ENCODE peak calls at places on chromosomes 1 and 21, in nine cellular contexts. One of them, this sample, is unnamed.

GRCh38 chr1:97906567-97907228 is 14.1 kb downstream of the DPYD start:
- ATAC-seq in T-helper 17 cell: no peak
- ATAC-seq in mucosa of descending colon: peak
- ATAC-seq in right cardiac atrium: peak
- ATAC-seq in left lung: peak
- ATAC-seq in effector memory CD8-positive, alpha-beta T cell: no peak
- ATAC-seq in SK-N-SH treated with all-trans-retinoic acid at 6 μM for 48 hours: peak
- ATAC-seq in activated B cell treated with CpG ODN at 0.5 μM for 24 hours: no peak
- ATAC-seq in lower lobe of right lung: peak
- ATAC-seq in this sample: no peak

GRCh38 chr21:31991356-31992331 is 118.8 kb downstream of the HUNK start:
- ATAC-seq in T-helper 17 cell: no peak
- ATAC-seq in mucosa of descending colon: no peak
- ATAC-seq in right cardiac atrium: no peak
- ATAC-seq in left lung: no peak
- ATAC-seq in effector memory CD8-positive, alpha-beta T cell: no peak
- ATAC-seq in SK-N-SH treated with all-trans-retinoic acid at 6 μM for 48 hours: no peak
- ATAC-seq in activated B cell treated with CpG ODN at 0.5 μM for 24 hours: no peak
- ATAC-seq in lower lobe of right lung: no peak
- ATAC-seq in this sample: no peak

GRCh38 chr1:204520834-204521709 is 4.9 kb downstream of the MDM4 start:
- ATAC-seq in T-helper 17 cell: peak
- ATAC-seq in mucosa of descending colon: peak
- ATAC-seq in right cardiac atrium: no peak
- ATAC-seq in left lung: no peak
- ATAC-seq in effector memory CD8-positive, alpha-beta T cell: peak
- ATAC-seq in SK-N-SH treated with all-trans-retinoic acid at 6 μM for 48 hours: no peak
- ATAC-seq in activated B cell treated with CpG ODN at 0.5 μM for 24 hours: peak
- ATAC-seq in lower lobe of right lung: no peak
- ATAC-seq in this sample: peak

GRCh38 chr1:86137458-86137857 is 19.1 kb downstream of the COL24A1 start:
- ATAC-seq in T-helper 17 cell: no peak
- ATAC-seq in mucosa of descending colon: no peak
- ATAC-seq in right cardiac atrium: no peak
- ATAC-seq in left lung: peak
- ATAC-seq in effector memory CD8-positive, alpha-beta T cell: peak
- ATAC-seq in SK-N-SH treated with all-trans-retinoic acid at 6 μM for 48 hours: no peak
- ATAC-seq in activated B cell treated with CpG ODN at 0.5 μM for 24 hours: no peak
- ATAC-seq in lower lobe of right lung: no peak
- ATAC-seq in this sample: no peak

GRCh38 chr1:38052750-38053415 is 6.3 kb upstream of the POU3F1 start:
- ATAC-seq in T-helper 17 cell: peak
- ATAC-seq in mucosa of descending colon: peak
- ATAC-seq in right cardiac atrium: no peak
- ATAC-seq in left lung: no peak
- ATAC-seq in effector memory CD8-positive, alpha-beta T cell: peak
- ATAC-seq in SK-N-SH treated with all-trans-retinoic acid at 6 μM for 48 hours: no peak
- ATAC-seq in activated B cell treated with CpG ODN at 0.5 μM for 24 hours: peak
- ATAC-seq in lower lobe of right lung: no peak
- ATAC-seq in this sample: peak

GRCh38 chr1:167077868-167078210 is 12.3 kb downstream of the GPA33 start:
- ATAC-seq in T-helper 17 cell: no peak
- ATAC-seq in mucosa of descending colon: no peak
- ATAC-seq in right cardiac atrium: no peak
- ATAC-seq in left lung: no peak
- ATAC-seq in effector memory CD8-positive, alpha-beta T cell: no peak
- ATAC-seq in SK-N-SH treated with all-trans-retinoic acid at 6 μM for 48 hours: no peak
- ATAC-seq in activated B cell treated with CpG ODN at 0.5 μM for 24 hours: no peak
- ATAC-seq in lower lobe of right lung: no peak
- ATAC-seq in this sample: no peak

GRCh38 chr21:36029309-36029708 is 31.0 kb downstream of the SETD4 start:
- ATAC-seq in T-helper 17 cell: no peak
- ATAC-seq in mucosa of descending colon: no peak
- ATAC-seq in right cardiac atrium: no peak
- ATAC-seq in left lung: no peak
- ATAC-seq in effector memory CD8-positive, alpha-beta T cell: no peak
- ATAC-seq in SK-N-SH treated with all-trans-retinoic acid at 6 μM for 48 hours: no peak
- ATAC-seq in activated B cell treated with CpG ODN at 0.5 μM for 24 hours: no peak
- ATAC-seq in lower lobe of right lung: no peak
- ATAC-seq in this sample: no peak

GRCh38 chr1:41327383-41327999 is 33.7 kb upstream of the FOXO6 start:
- ATAC-seq in T-helper 17 cell: no peak
- ATAC-seq in mucosa of descending colon: no peak
- ATAC-seq in right cardiac atrium: no peak
- ATAC-seq in left lung: no peak
- ATAC-seq in effector memory CD8-positive, alpha-beta T cell: no peak
- ATAC-seq in SK-N-SH treated with all-trans-retinoic acid at 6 μM for 48 hours: no peak
- ATAC-seq in activated B cell treated with CpG ODN at 0.5 μM for 24 hours: no peak
- ATAC-seq in lower lobe of right lung: no peak
- ATAC-seq in this sample: no peak

GRCh38 chr1:165890684-165891083 is 63.3 kb downstream of the UCK2 start:
- ATAC-seq in T-helper 17 cell: no peak
- ATAC-seq in mucosa of descending colon: no peak
- ATAC-seq in right cardiac atrium: peak
- ATAC-seq in left lung: no peak
- ATAC-seq in effector memory CD8-positive, alpha-beta T cell: no peak
- ATAC-seq in SK-N-SH treated with all-trans-retinoic acid at 6 μM for 48 hours: no peak
- ATAC-seq in activated B cell treated with CpG ODN at 0.5 μM for 24 hours: no peak
- ATAC-seq in lower lobe of right lung: no peak
- ATAC-seq in this sample: no peak

GRCh38 chr1:167401260-167401873 is 117.0 kb downstream of the CD247 start:
- ATAC-seq in T-helper 17 cell: peak
- ATAC-seq in mucosa of descending colon: peak
- ATAC-seq in right cardiac atrium: peak
- ATAC-seq in left lung: peak
- ATAC-seq in effector memory CD8-positive, alpha-beta T cell: peak
- ATAC-seq in SK-N-SH treated with all-trans-retinoic acid at 6 μM for 48 hours: peak
- ATAC-seq in activated B cell treated with CpG ODN at 0.5 μM for 24 hours: peak
- ATAC-seq in lower lobe of right lung: peak
- ATAC-seq in this sample: peak

GRCh38 chr21:37582613-37583012 is 216.0 kb downstream of the DYRK1A start:
- ATAC-seq in T-helper 17 cell: no peak
- ATAC-seq in mucosa of descending colon: peak
- ATAC-seq in right cardiac atrium: peak
- ATAC-seq in left lung: peak
- ATAC-seq in effector memory CD8-positive, alpha-beta T cell: no peak
- ATAC-seq in SK-N-SH treated with all-trans-retinoic acid at 6 μM for 48 hours: peak
- ATAC-seq in activated B cell treated with CpG ODN at 0.5 μM for 24 hours: peak
- ATAC-seq in lower lobe of right lung: peak
- ATAC-seq in this sample: no peak

GRCh38 chr1:71088645-71089287 is 7.9 kb upstream of the ZRANB2 start:
- ATAC-seq in T-helper 17 cell: no peak
- ATAC-seq in mucosa of descending colon: peak
- ATAC-seq in right cardiac atrium: no peak
- ATAC-seq in left lung: peak
- ATAC-seq in effector memory CD8-positive, alpha-beta T cell: no peak
- ATAC-seq in SK-N-SH treated with all-trans-retinoic acid at 6 μM for 48 hours: no peak
- ATAC-seq in activated B cell treated with CpG ODN at 0.5 μM for 24 hours: no peak
- ATAC-seq in lower lobe of right lung: peak
- ATAC-seq in this sample: no peak

GRCh38 chr21:43958364-43959158 is 53.5 kb upstream of the TRAPPC10 start:
- ATAC-seq in T-helper 17 cell: peak
- ATAC-seq in mucosa of descending colon: no peak
- ATAC-seq in right cardiac atrium: no peak
- ATAC-seq in left lung: no peak
- ATAC-seq in effector memory CD8-positive, alpha-beta T cell: peak
- ATAC-seq in SK-N-SH treated with all-trans-retinoic acid at 6 μM for 48 hours: no peak
- ATAC-seq in activated B cell treated with CpG ODN at 0.5 μM for 24 hours: no peak
- ATAC-seq in lower lobe of right lung: no peak
- ATAC-seq in this sample: no peak

GRCh38 chr1:192639607-192640368 is 3.8 kb downstream of the RGS13 start:
- ATAC-seq in T-helper 17 cell: no peak
- ATAC-seq in mucosa of descending colon: no peak
- ATAC-seq in right cardiac atrium: no peak
- ATAC-seq in left lung: no peak
- ATAC-seq in effector memory CD8-positive, alpha-beta T cell: no peak
- ATAC-seq in SK-N-SH treated with all-trans-retinoic acid at 6 μM for 48 hours: peak
- ATAC-seq in activated B cell treated with CpG ODN at 0.5 μM for 24 hours: peak
- ATAC-seq in lower lobe of right lung: no peak
- ATAC-seq in this sample: peak

GRCh38 chr1:214187152-214187900 is 93.6 kb upstream of the SMYD2 start:
- ATAC-seq in T-helper 17 cell: no peak
- ATAC-seq in mucosa of descending colon: no peak
- ATAC-seq in right cardiac atrium: no peak
- ATAC-seq in left lung: no peak
- ATAC-seq in effector memory CD8-positive, alpha-beta T cell: no peak
- ATAC-seq in SK-N-SH treated with all-trans-retinoic acid at 6 μM for 48 hours: peak
- ATAC-seq in activated B cell treated with CpG ODN at 0.5 μM for 24 hours: no peak
- ATAC-seq in lower lobe of right lung: no peak
- ATAC-seq in this sample: peak

GRCh38 chr21:15063821-15064575 is 802 bp downstream of the NRIP1 start:
- ATAC-seq in T-helper 17 cell: no peak
- ATAC-seq in mucosa of descending colon: peak
- ATAC-seq in right cardiac atrium: peak
- ATAC-seq in left lung: peak
- ATAC-seq in effector memory CD8-positive, alpha-beta T cell: no peak
- ATAC-seq in SK-N-SH treated with all-trans-retinoic acid at 6 μM for 48 hours: no peak
- ATAC-seq in activated B cell treated with CpG ODN at 0.5 μM for 24 hours: no peak
- ATAC-seq in lower lobe of right lung: peak
- ATAC-seq in this sample: peak

GRCh38 chr1:89975540-89976125 is 19.3 kb upstream of the ZNF326 start:
- ATAC-seq in T-helper 17 cell: no peak
- ATAC-seq in mucosa of descending colon: no peak
- ATAC-seq in right cardiac atrium: peak
- ATAC-seq in left lung: no peak
- ATAC-seq in effector memory CD8-positive, alpha-beta T cell: no peak
- ATAC-seq in SK-N-SH treated with all-trans-retinoic acid at 6 μM for 48 hours: peak
- ATAC-seq in activated B cell treated with CpG ODN at 0.5 μM for 24 hours: no peak
- ATAC-seq in lower lobe of right lung: peak
- ATAC-seq in this sample: peak

GRCh38 chr1:224762046-224762445 is 145.9 kb downstream of the CNIH3 start:
- ATAC-seq in T-helper 17 cell: no peak
- ATAC-seq in mucosa of descending colon: no peak
- ATAC-seq in right cardiac atrium: no peak
- ATAC-seq in left lung: no peak
- ATAC-seq in effector memory CD8-positive, alpha-beta T cell: no peak
- ATAC-seq in SK-N-SH treated with all-trans-retinoic acid at 6 μM for 48 hours: no peak
- ATAC-seq in activated B cell treated with CpG ODN at 0.5 μM for 24 hours: no peak
- ATAC-seq in lower lobe of right lung: no peak
- ATAC-seq in this sample: no peak

GRCh38 chr1:1510912-1511532 is 940 bp upstream of the ATAD3A start:
- ATAC-seq in T-helper 17 cell: no peak
- ATAC-seq in mucosa of descending colon: peak
- ATAC-seq in right cardiac atrium: no peak
- ATAC-seq in left lung: peak
- ATAC-seq in effector memory CD8-positive, alpha-beta T cell: no peak
- ATAC-seq in SK-N-SH treated with all-trans-retinoic acid at 6 μM for 48 hours: peak
- ATAC-seq in activated B cell treated with CpG ODN at 0.5 μM for 24 hours: no peak
- ATAC-seq in lower lobe of right lung: peak
- ATAC-seq in this sample: no peak

GRCh38 chr1:201845331-201846083 is 16.6 kb downstream of the IPO9 start:
- ATAC-seq in T-helper 17 cell: no peak
- ATAC-seq in mucosa of descending colon: no peak
- ATAC-seq in right cardiac atrium: no peak
- ATAC-seq in left lung: no peak
- ATAC-seq in effector memory CD8-positive, alpha-beta T cell: no peak
- ATAC-seq in SK-N-SH treated with all-trans-retinoic acid at 6 μM for 48 hours: peak
- ATAC-seq in activated B cell treated with CpG ODN at 0.5 μM for 24 hours: no peak
- ATAC-seq in lower lobe of right lung: no peak
- ATAC-seq in this sample: no peak

GRCh38 chr1:151142411-151143056 is 3.9 kb downstream of the SEMA6C start:
- ATAC-seq in T-helper 17 cell: no peak
- ATAC-seq in mucosa of descending colon: no peak
- ATAC-seq in right cardiac atrium: no peak
- ATAC-seq in left lung: no peak
- ATAC-seq in effector memory CD8-positive, alpha-beta T cell: no peak
- ATAC-seq in SK-N-SH treated with all-trans-retinoic acid at 6 μM for 48 hours: no peak
- ATAC-seq in activated B cell treated with CpG ODN at 0.5 μM for 24 hours: no peak
- ATAC-seq in lower lobe of right lung: no peak
- ATAC-seq in this sample: no peak

GRCh38 chr1:196255762-196256161 is 352.5 kb downstream of the KCNT2 start:
- ATAC-seq in T-helper 17 cell: no peak
- ATAC-seq in mucosa of descending colon: no peak
- ATAC-seq in right cardiac atrium: no peak
- ATAC-seq in left lung: no peak
- ATAC-seq in effector memory CD8-positive, alpha-beta T cell: no peak
- ATAC-seq in SK-N-SH treated with all-trans-retinoic acid at 6 μM for 48 hours: no peak
- ATAC-seq in activated B cell treated with CpG ODN at 0.5 μM for 24 hours: no peak
- ATAC-seq in lower lobe of right lung: no peak
- ATAC-seq in this sample: no peak

GRCh38 chr21:33931799-33932390 is 16.3 kb upstream of the ATP5PO start:
- ATAC-seq in T-helper 17 cell: peak
- ATAC-seq in mucosa of descending colon: peak
- ATAC-seq in right cardiac atrium: peak
- ATAC-seq in left lung: peak
- ATAC-seq in effector memory CD8-positive, alpha-beta T cell: peak
- ATAC-seq in SK-N-SH treated with all-trans-retinoic acid at 6 μM for 48 hours: no peak
- ATAC-seq in activated B cell treated with CpG ODN at 0.5 μM for 24 hours: peak
- ATAC-seq in lower lobe of right lung: peak
- ATAC-seq in this sample: no peak

GRCh38 chr21:36615274-36615964 is 83.5 kb upstream of the SIM2 start:
- ATAC-seq in T-helper 17 cell: no peak
- ATAC-seq in mucosa of descending colon: no peak
- ATAC-seq in right cardiac atrium: no peak
- ATAC-seq in left lung: no peak
- ATAC-seq in effector memory CD8-positive, alpha-beta T cell: no peak
- ATAC-seq in SK-N-SH treated with all-trans-retinoic acid at 6 μM for 48 hours: peak
- ATAC-seq in activated B cell treated with CpG ODN at 0.5 μM for 24 hours: no peak
- ATAC-seq in lower lobe of right lung: no peak
- ATAC-seq in this sample: no peak

GRCh38 chr1:117336087-117336817 is 31.0 kb upstream of the MAN1A2 start:
- ATAC-seq in T-helper 17 cell: no peak
- ATAC-seq in mucosa of descending colon: no peak
- ATAC-seq in right cardiac atrium: peak
- ATAC-seq in left lung: no peak
- ATAC-seq in effector memory CD8-positive, alpha-beta T cell: no peak
- ATAC-seq in SK-N-SH treated with all-trans-retinoic acid at 6 μM for 48 hours: no peak
- ATAC-seq in activated B cell treated with CpG ODN at 0.5 μM for 24 hours: no peak
- ATAC-seq in lower lobe of right lung: no peak
- ATAC-seq in this sample: no peak

GRCh38 chr1:114299331-114300005 is 145.8 kb upstream of the SYT6 start:
- ATAC-seq in T-helper 17 cell: no peak
- ATAC-seq in mucosa of descending colon: no peak
- ATAC-seq in right cardiac atrium: no peak
- ATAC-seq in left lung: peak
- ATAC-seq in effector memory CD8-positive, alpha-beta T cell: no peak
- ATAC-seq in SK-N-SH treated with all-trans-retinoic acid at 6 μM for 48 hours: no peak
- ATAC-seq in activated B cell treated with CpG ODN at 0.5 μM for 24 hours: no peak
- ATAC-seq in lower lobe of right lung: no peak
- ATAC-seq in this sample: no peak

GRCh38 chr1:93042822-93043557 is 36.1 kb upstream of the MTF2 start:
- ATAC-seq in T-helper 17 cell: peak
- ATAC-seq in mucosa of descending colon: peak
- ATAC-seq in right cardiac atrium: no peak
- ATAC-seq in left lung: no peak
- ATAC-seq in effector memory CD8-positive, alpha-beta T cell: peak
- ATAC-seq in SK-N-SH treated with all-trans-retinoic acid at 6 μM for 48 hours: no peak
- ATAC-seq in activated B cell treated with CpG ODN at 0.5 μM for 24 hours: no peak
- ATAC-seq in lower lobe of right lung: no peak
- ATAC-seq in this sample: no peak

GRCh38 chr1:86596891-86597290 is 50.0 kb downstream of the CLCA4 start:
- ATAC-seq in T-helper 17 cell: no peak
- ATAC-seq in mucosa of descending colon: peak
- ATAC-seq in right cardiac atrium: no peak
- ATAC-seq in left lung: no peak
- ATAC-seq in effector memory CD8-positive, alpha-beta T cell: no peak
- ATAC-seq in SK-N-SH treated with all-trans-retinoic acid at 6 μM for 48 hours: no peak
- ATAC-seq in activated B cell treated with CpG ODN at 0.5 μM for 24 hours: no peak
- ATAC-seq in lower lobe of right lung: no peak
- ATAC-seq in this sample: no peak

GRCh38 chr21:35037384-35038105 is 11.6 kb downstream of the RUNX1 start:
- ATAC-seq in T-helper 17 cell: peak
- ATAC-seq in mucosa of descending colon: peak
- ATAC-seq in right cardiac atrium: no peak
- ATAC-seq in left lung: no peak
- ATAC-seq in effector memory CD8-positive, alpha-beta T cell: peak
- ATAC-seq in SK-N-SH treated with all-trans-retinoic acid at 6 μM for 48 hours: no peak
- ATAC-seq in activated B cell treated with CpG ODN at 0.5 μM for 24 hours: no peak
- ATAC-seq in lower lobe of right lung: peak
- ATAC-seq in this sample: no peak

GRCh38 chr1:58812926-58813325 is 29.1 kb upstream of the JUN start:
- ATAC-seq in T-helper 17 cell: peak
- ATAC-seq in mucosa of descending colon: no peak
- ATAC-seq in right cardiac atrium: no peak
- ATAC-seq in left lung: no peak
- ATAC-seq in effector memory CD8-positive, alpha-beta T cell: peak
- ATAC-seq in SK-N-SH treated with all-trans-retinoic acid at 6 μM for 48 hours: no peak
- ATAC-seq in activated B cell treated with CpG ODN at 0.5 μM for 24 hours: no peak
- ATAC-seq in lower lobe of right lung: no peak
- ATAC-seq in this sample: peak

GRCh38 chr1:211648336-211648735 is 27.1 kb downstream of the NEK2 start:
- ATAC-seq in T-helper 17 cell: no peak
- ATAC-seq in mucosa of descending colon: peak
- ATAC-seq in right cardiac atrium: peak
- ATAC-seq in left lung: peak
- ATAC-seq in effector memory CD8-positive, alpha-beta T cell: no peak
- ATAC-seq in SK-N-SH treated with all-trans-retinoic acid at 6 μM for 48 hours: no peak
- ATAC-seq in activated B cell treated with CpG ODN at 0.5 μM for 24 hours: no peak
- ATAC-seq in lower lobe of right lung: no peak
- ATAC-seq in this sample: no peak

This sample was measured in stimulated activated memory B cell treated with anti-CD40 and anti-IgM and Interleukin-4, amounts not matched to agents 10 μg/mL and 1 μg/mL and 100 μg/mL, for 72 hours.